ENCODE peak calls at places on chromosomes 16 and 17, in nine cellular contexts. E, F, V, W, S, N, B, A and L are unnamed samples.

GRCh38 chr17:17603178-17603894 is 11.8 kb upstream of the PEMT start:
- DNase-seq in A (no peak), E (no peak), S (no peak), V (no peak), F (no peak), N (no peak), B (no peak), W (no peak), L (no peak)

GRCh38 chr17:76997981-76998531 is 129.9 kb downstream of the MGAT5B start:
- DNase-seq in S (no peak), N (no peak), A (no peak), W (no peak), B (no peak), V (no peak), F (no peak), E (peak; percentile 82), L (peak; percentile 83)

GRCh38 chr16:28300327-28300726 is 8.0 kb downstream of the SBK1 start:
- DNase-seq in E (no peak), S (no peak), B (no peak), N (no peak), V (no peak), A (no peak), F (no peak), W (no peak), L (no peak)

GRCh38 chr17:9436629-9437028 is 139.0 kb downstream of the STX8 start:
- DNase-seq in W (no peak), B (no peak), A (no peak), F (peak; percentile 60), N (no peak), S (no peak), E (no peak), V (no peak), L (no peak)

GRCh38 chr17:80252871-80253270 is 7.8 kb upstream of the RNF213 start:
- DNase-seq in N (peak; percentile 41), A (no peak), S (peak; percentile 48), E (peak; percentile 83), F (no peak), W (peak; percentile 76), V (no peak), B (no peak), L (peak; percentile 63)

GRCh38 chr17:69552986-69553667 is 138.6 kb downstream of the MAP2K6 start:
- DNase-seq in N (no peak), B (no peak), W (no peak), F (no peak), S (no peak), E (peak; percentile 9), A (no peak), V (no peak), L (no peak)

GRCh38 chr17:31321971-31322370 is 549 bp upstream of the EVI2A start:
- DNase-seq in A (no peak), B (no peak), S (no peak), W (no peak), F (no peak), E (no peak), V (no peak), N (no peak), L (no peak)

GRCh38 chr17:72297326-72298115 is 176.7 kb downstream of the SOX9 start:
- DNase-seq in V (peak; percentile 42), E (no peak), F (peak; percentile 79), A (no peak), B (peak; percentile 71), S (peak; percentile 40), N (no peak), W (no peak), L (no peak)

GRCh38 chr17:28187931-28188330 is 131.1 kb upstream of the TMEM97 start:
- DNase-seq in V (no peak), S (no peak), W (no peak), A (no peak), B (no peak), F (no peak), N (no peak), E (no peak), L (no peak)
- H3K4me3 ChIP-seq in V (no peak overlapping the region), S (no peak overlapping the region), W (no peak overlapping the region), A (no peak overlapping the region), B (no peak overlapping the region), F (no peak overlapping the region), N (no peak overlapping the region), E (no peak overlapping the region), L (no peak overlapping the region)

GRCh38 chr17:752620-753219 is 656 bp upstream of the GEMIN4 start:
- DNase-seq in W (peak; percentile 81), S (peak; percentile 85), N (no peak), B (peak; percentile 92), E (peak; percentile 61), F (peak; percentile 72), A (no peak), V (peak; percentile 83), L (no peak)

GRCh38 chr17:751269-752001 is 629 bp downstream of the GEMIN4 start:
- DNase-seq in V (peak; percentile 37), A (no peak), S (no peak), B (no peak), W (peak; percentile 38), N (peak; percentile 35), F (peak; percentile 49), E (peak; percentile 76), L (peak; percentile 41)

GRCh38 chr17:753407-753806 is 1.3 kb upstream of the GEMIN4 start:
- DNase-seq in B (no peak), W (no peak), E (no peak), F (no peak), S (no peak), A (no peak), N (no peak), V (no peak), L (no peak)

GRCh38 chr17:752002-752619 is at the start of gene GEMIN4:
- DNase-seq in F (peak; percentile 81), N (peak; percentile 96), V (peak; percentile 92), W (peak; percentile 95), B (peak; percentile 95), A (peak; percentile 97), S (peak; percentile 94), E (peak; percentile 96), L (peak; percentile 90)

DNA sequence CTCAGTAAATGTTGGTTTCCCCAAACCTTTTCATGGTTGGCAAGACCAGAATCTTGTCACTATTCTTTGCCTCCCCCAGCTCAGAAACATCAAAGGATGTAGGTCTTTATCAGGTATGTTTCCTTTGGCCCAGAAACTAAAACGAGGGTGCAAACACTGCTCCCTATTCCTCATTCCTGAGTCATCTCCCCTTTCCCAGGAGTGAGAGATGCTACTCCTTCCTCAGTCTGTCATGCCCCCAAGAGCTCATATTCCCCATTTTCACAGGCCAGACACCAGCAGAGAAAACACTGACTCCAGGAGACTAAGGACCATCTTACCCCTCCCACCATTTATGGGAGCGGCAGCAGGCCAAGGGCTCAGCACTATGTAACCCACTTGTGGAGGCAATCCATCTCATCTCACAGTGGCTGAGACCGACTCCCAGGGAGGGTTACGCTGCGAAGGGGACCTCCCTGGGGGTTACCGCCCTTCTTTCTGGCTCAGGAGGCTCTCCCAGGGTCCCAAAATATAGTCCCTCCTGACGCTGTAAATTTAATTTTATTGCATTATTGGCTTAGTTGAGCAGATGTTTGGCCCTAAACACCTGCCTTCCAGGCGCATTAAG is 1.5 kb downstream of the GEMIN4 start:
- DNase-seq in A (no peak), E (no peak), S (no peak), W (no peak), V (no peak), F (peak; percentile 25), B (no peak), N (no peak), L (no peak)
- H3K4me3 ChIP-seq in A (peak overlapping the region; percentile 75), E (peak overlapping the region; percentile 94), S (peak overlapping the region; percentile 70), W (no peak overlapping the region), V (no peak overlapping the region), F (peak overlapping the region; percentile 77), B (peak overlapping the region; percentile 79), N (peak overlapping the region; percentile 62), L (peak overlapping the region; percentile 65)

GRCh38 chr17:42853968-42854790 is 3.2 kb downstream of the AOC3 start:
- DNase-seq in E (no peak), W (no peak), B (peak; percentile 62), F (no peak), S (no peak), N (no peak), A (no peak), V (no peak), L (no peak)

GRCh38 chr17:42853004-42853403 is 2.0 kb downstream of the AOC3 start:
- DNase-seq in F (no peak), S (no peak), N (no peak), W (no peak), V (no peak), B (peak; percentile 92), A (no peak), E (no peak), L (no peak)

GRCh38 chr17:42852351-42852750 is 1.4 kb downstream of the AOC3 start:
- DNase-seq in F (no peak), E (no peak), S (no peak), N (no peak), V (no peak), W (no peak), B (peak; percentile 87), A (no peak), L (no peak)

GRCh38 chr17:42855048-42855596 is 4.1 kb downstream of the AOC3 start:
- DNase-seq in A (no peak), B (peak; percentile 58), V (no peak), S (no peak), E (no peak), W (no peak), N (no peak), F (no peak), L (no peak)

DNA sequence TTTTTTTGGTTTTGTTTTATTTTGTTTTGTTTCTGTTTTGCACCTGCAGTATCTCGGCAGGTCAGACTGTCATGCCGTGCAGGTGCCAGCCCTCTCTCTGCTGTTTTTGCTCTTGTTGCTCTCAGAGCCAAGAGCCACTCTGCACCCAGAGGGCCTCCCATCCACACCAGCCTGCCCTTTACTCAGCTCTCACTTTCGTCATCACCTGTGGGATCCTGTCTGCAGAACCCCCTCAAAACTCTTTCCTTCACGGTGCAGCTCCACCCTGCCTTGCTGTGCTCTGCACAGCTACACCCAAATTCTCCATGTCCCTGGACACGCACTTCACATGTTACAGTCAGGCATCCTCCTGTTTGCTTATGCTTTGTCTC is 2.6 kb downstream of the AOC3 start:
- DNase-seq in S (no peak), V (no peak), W (no peak), F (no peak), E (no peak), B (peak; percentile 55), N (no peak), A (no peak), L (peak; percentile 87)
- H3K4me3 ChIP-seq in S (peak overlapping the region; percentile 35), V (peak overlapping the region; percentile 2), W (peak overlapping the region; percentile 40), F (no peak overlapping the region), E (no peak overlapping the region), B (peak overlapping the region; percentile 72), N (no peak overlapping the region), A (peak overlapping the region; percentile 69), L (peak overlapping the region; percentile 15)

DNA sequence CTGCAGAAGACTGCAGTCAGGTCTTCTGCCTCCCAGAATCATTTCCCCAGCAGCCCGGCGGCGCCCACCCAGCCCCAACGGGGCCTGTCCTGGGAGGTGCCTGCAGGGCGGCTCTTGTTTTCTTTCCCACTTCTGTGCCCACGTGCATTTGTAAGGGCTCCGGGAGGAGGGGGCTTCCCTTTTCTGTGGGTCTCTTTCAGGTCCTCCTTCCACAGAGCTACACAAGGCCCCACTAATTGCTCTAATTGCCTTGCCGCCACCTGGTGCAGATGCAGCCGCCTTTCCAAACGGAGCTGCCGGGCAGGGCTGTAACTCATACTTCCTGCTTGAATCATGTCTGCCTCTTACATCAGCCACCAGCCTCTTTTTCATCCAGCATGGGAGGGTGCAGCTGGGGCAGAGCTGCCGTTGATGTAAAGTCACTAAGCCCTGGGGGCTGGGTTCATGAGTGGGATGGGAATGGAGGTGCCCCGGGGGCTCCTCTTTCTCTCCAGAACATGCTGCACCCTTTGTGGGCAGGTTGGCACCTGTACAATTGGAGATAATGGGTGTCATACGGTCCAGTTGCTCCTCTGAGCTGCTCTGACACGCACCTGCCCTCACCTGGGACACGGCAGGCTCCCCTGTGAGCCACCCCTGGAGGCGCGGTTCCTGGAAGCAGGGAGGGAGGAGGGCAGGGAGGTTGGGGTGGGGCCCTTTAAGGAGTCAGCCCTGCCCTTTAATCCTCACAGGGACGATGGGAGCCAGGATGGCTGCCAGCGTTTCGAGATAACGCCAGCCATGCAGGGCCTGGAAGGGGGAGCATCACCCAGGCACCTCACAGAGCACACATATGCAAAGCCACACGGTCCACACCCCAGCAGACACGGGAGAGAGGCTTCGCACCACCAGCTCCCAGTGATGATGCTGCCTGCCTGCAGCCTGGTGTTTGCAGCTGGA is 41.1 kb upstream of the KLHDC4 start:
- DNase-seq in B (no peak), N (no peak), S (peak; percentile 80), W (peak; percentile 62), F (peak; percentile 58), E (peak; percentile 61), V (peak; percentile 68), A (no peak), L (peak; percentile 18)
- H3K4me3 ChIP-seq in B (peak overlapping the region; percentile 50), N (no peak overlapping the region), S (peak overlapping the region; percentile 55), W (no peak overlapping the region), F (peak overlapping the region; percentile 35), E (peak overlapping the region; percentile 4), V (peak overlapping the region; percentile 24), A (peak overlapping the region; percentile 43), L (peak overlapping the region; percentile 42)